ENCODE peak calls at places on chromosomes 2 and 18, in four cellular contexts. Z is H1, J is HepG2, V is K562. F is an unnamed sample.

GRCh38 chr2:230410861-230411464 is 5.0 kb upstream of the SP100 start:
- DNase-seq in V (no peak), J (no peak), Z (no peak), F (no peak)

GRCh38 chr2:171469176-171469575 is 35.1 kb downstream of the DCAF17 start:
- DNase-seq in J (no peak), Z (no peak), V (no peak), F (no peak)

GRCh38 chr2:113175101-113175628 is 1.4 kb downstream of the PSD4 start:
- DNase-seq in Z (no peak), J (no peak), V (no peak), F (no peak)

GRCh38 chr2:26523750-26524149 is 45.8 kb upstream of the OTOF start:
- DNase-seq in V (no peak), J (no peak), Z (no peak), F (no peak)

GRCh38 chr2:176421291-176422050 is 152.2 kb downstream of the MTX2 start:
- DNase-seq in V (no peak), Z (no peak), J (no peak), F (no peak)

GRCh38 chr18:2083691-2084090 is 487.6 kb downstream of the METTL4 start:
- DNase-seq in V (peak; percentile 21), J (no peak), Z (no peak), F (no peak)

GRCh38 chr18:38587571-38587970 is 1022.0 kb upstream of the CELF4 start:
- DNase-seq in J (no peak), V (no peak), Z (no peak), F (no peak)

GRCh38 chr2:17171446-17172049 is 346.7 kb downstream of the RAD51AP2 start:
- DNase-seq in V (peak; percentile 14), Z (peak; percentile 27), J (peak; percentile 45), F (peak; percentile 29)

GRCh38 chr2:119721904-119722303 is 37.8 kb upstream of the PTPN4 start:
- DNase-seq in J (peak; percentile 24), V (no peak), Z (no peak), F (no peak)

GRCh38 chr2:239878686-239879085 is 146.5 kb downstream of the NDUFA10 start:
- DNase-seq in J (no peak), V (no peak), Z (no peak), F (no peak)

GRCh38 chr2:176508374-176508773 is 239.1 kb downstream of the MTX2 start:
- DNase-seq in Z (no peak), V (no peak), J (no peak), F (no peak)

GRCh38 chr2:56476509-56477071 is 292.8 kb downstream of the CCDC85A start:
- DNase-seq in V (no peak), Z (no peak), J (no peak), F (no peak)

GRCh38 chr2:187075106-187076070 is 226.4 kb upstream of the ZSWIM2 start:
- DNase-seq in Z (no peak), V (no peak), J (no peak), F (no peak)

GRCh38 chr2:2942225-2942624 is 435.4 kb downstream of the EIPR1 start:
- DNase-seq in J (no peak), Z (no peak), V (no peak), F (no peak)

GRCh38 chr2:33848486-33848885 is 249.4 kb upstream of the FAM98A start:
- DNase-seq in Z (no peak), V (no peak), J (no peak), F (no peak)

GRCh38 chr2:16628316-16628715 is 37.3 kb downstream of the CYRIA start:
- DNase-seq in Z (no peak), V (no peak), J (no peak), F (no peak)

GRCh38 chr2:58460670-58461069 is 219.5 kb upstream of the FANCL start:
- DNase-seq in Z (no peak), V (no peak), J (no peak), F (no peak)

GRCh38 chr2:64359176-64359891 is 94.6 kb upstream of the LGALSL start:
- DNase-seq in V (no peak), J (no peak), Z (no peak), F (no peak)

GRCh38 chr2:218194880-218195279 is 22.1 kb upstream of the ARPC2 start:
- DNase-seq in V (no peak), Z (no peak), J (no peak), F (no peak)

GRCh38 chr2:104375206-104375605 is 478.7 kb upstream of the POU3F3 start:
- DNase-seq in Z (no peak), V (no peak), J (no peak), F (no peak)

GRCh38 chr2:229715895-229716507 is 1.6 kb upstream of the DNER start:
- DNase-seq in Z (no peak), V (peak; percentile 22), J (peak; percentile 34), F (peak; percentile 64)

GRCh38 chr18:79912409-79912991 is 39.0 kb downstream of the SLC66A2 start:
- DNase-seq in V (no peak), J (no peak), Z (no peak), F (no peak)

GRCh38 chr18:3471141-3471648 is 21.2 kb downstream of the TGIF1 start:
- DNase-seq in V (no peak), Z (no peak), J (no peak), F (no peak)

GRCh38 chr2:234495801-234496441 is 960 bp downstream of the ARL4C start:
- DNase-seq in J (no peak), Z (no peak), V (no peak), F (no peak)

GRCh38 chr18:60246606-60247005 is 126.0 kb downstream of the MC4R start:
- DNase-seq in Z (no peak), J (no peak), V (no peak), F (no peak)
- TF ChIP-seq FOSL1 in Z (no peak), J (no peak), V (no peak), F (no peak)

GRCh38 chr2:101597347-101597944 is 100.1 kb upstream of the MAP4K4 start:
- DNase-seq in J (peak; percentile 92), Z (no peak), V (no peak), F (no peak)
- TF ChIP-seq JUND in J (peak; percentile 37), Z (no peak), V (no peak), F (no peak)

DNA sequence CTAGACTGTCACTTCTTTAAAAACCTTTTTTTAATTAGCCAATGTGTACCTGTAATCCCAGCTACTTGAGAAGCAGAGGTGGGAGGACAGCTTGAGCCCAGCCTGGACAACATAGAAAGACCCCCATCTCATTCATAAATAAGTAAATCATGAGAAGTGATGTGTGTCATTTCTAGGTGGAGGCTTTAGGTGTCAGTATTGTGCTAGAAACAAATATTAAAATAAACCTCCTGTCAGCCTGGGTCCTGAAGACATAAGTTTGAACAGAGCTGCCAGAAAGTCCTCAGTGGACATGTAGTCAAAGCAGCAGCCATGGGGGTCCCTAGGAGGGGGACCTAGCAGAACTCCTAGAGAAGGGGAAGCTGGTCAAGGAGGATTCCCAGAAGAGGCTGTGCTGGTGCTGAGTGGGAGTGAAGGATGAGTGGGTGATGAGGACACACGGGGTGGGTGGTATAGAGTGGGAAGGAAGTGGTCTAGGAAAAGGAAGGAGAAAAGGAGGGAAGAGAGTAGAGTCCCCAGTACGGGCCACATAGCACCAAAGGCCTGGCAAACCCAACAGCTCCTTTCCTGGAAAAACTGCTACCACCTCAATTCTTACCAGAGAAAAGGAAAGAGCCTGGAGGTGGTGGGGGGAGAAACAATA is 316.6 kb upstream of the NCKAP5 start:
- DNase-seq in Z (no peak), V (no peak), J (peak; percentile 14), F (no peak)
- TF ChIP-seq FOSL1 in Z (no peak), V (no peak), J (no peak), F (no peak)

DNA sequence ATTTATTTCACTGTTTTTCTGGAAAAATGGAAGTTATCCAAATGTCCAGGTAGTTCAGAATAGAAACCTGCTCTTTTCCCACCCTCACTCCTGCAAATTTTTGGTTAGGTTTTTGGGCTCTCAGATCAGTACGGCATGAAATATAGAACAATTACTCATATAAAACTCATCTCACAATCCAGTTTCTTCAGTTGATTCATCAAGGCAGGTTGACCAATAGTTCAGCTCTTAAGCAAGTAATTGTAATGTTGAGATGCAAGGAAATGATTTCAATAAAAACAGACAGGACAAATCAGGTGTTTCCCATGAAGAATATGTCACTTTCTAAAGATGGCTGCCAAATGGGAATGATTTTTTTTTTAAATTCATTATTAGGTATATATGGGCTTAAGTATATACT is 2.0 kb downstream of the RAB27B start:
- DNase-seq in J (no peak), Z (no peak), V (no peak), F (no peak)
- TF ChIP-seq JUND in J (no peak), Z (no peak), V (no peak), F (no peak)

GRCh38 chr2:173922760-173923159 is 42.4 kb downstream of the SP3 start:
- DNase-seq in Z (no peak), J (no peak), V (no peak), F (no peak)
- TF ChIP-seq FOSL1 in Z (no peak), J (no peak), V (no peak), F (no peak)

F was measured in HCT116.